ENCODE peak calls at places on chromosomes 2 and 18, in eight cellular contexts. E is hepatocyte, T is HCT116, L is fibroblast of lung, H is HepG2, W is DND-41, R is endothelial cell of umbilical vein, Y is keratinocyte. M is an unnamed sample. For H3K4me1, the result is how much of the 10 kb centered on the place peaks cover.

GRCh38 chr2:14194233-14194632 is 438.3 kb upstream of the LRATD1 start:
- DNase-seq in E (no peak), T (no peak), L (no peak), H (no peak), W (no peak), R (no peak), Y (no peak), M (no peak)

GRCh38 chr2:224041554-224041953 is 2.5 kb upstream of the SERPINE2 start:
- DNase-seq in E (no peak), T (no peak), L (no peak), H (no peak), W (no peak), R (no peak), Y (no peak), M (no peak)

GRCh38 chr2:239024226-239024625 is 176.3 kb downstream of the TWIST2 start:
- DNase-seq in E (no peak), T (no peak), L (no peak), H (no peak), W (no peak), R (no peak), Y (no peak), M (no peak)

GRCh38 chr2:15829091-15829801 is 111.1 kb upstream of the MYCN start:
- DNase-seq in E (no peak), T (no peak), L (no peak), H (no peak), W (no peak), R (no peak), Y (no peak), M (no peak)

GRCh38 chr18:75210274-75211001 is at the start of gene TSHZ1:
- DNase-seq in E (peak), T (peak), L (peak), H (peak), W (peak), R (peak), Y (peak), M (peak)

GRCh38 chr2:144516981-144517824 is 2.7 kb downstream of the ZEB2 start:
- DNase-seq in E (peak), T (no peak), L (peak), H (no peak), W (peak), R (peak), Y (no peak), M (peak)

GRCh38 chr2:54763636-54764291 is 40.3 kb downstream of the EML6 start:
- DNase-seq in E (no peak), T (no peak), L (no peak), H (no peak), W (peak), R (no peak), Y (no peak), M (no peak)

GRCh38 chr2:144583362-144583692 is 63.4 kb upstream of the ZEB2 start:
- DNase-seq in E (no peak), T (no peak), L (no peak), H (no peak), W (no peak), R (no peak), Y (no peak), M (no peak)

GRCh38 chr2:186560254-186560653 is 29.6 kb upstream of the ITGAV start:
- DNase-seq in E (no peak), T (no peak), L (no peak), H (no peak), W (no peak), R (no peak), Y (no peak), M (no peak)

GRCh38 chr2:78115291-78115690 is 593.1 kb upstream of the LRRTM4 start:
- DNase-seq in E (no peak), T (no peak), L (no peak), H (no peak), W (no peak), R (no peak), Y (no peak), M (no peak)

GRCh38 chr2:152376385-152376784 is 41.4 kb downstream of the FMNL2 start:
- DNase-seq in E (peak), T (no peak), L (no peak), H (no peak), W (no peak), R (no peak), Y (peak), M (no peak)

GRCh38 chr18:3857544-3857943 is 407.6 kb downstream of the TGIF1 start:
- DNase-seq in E (peak), T (no peak), L (peak), H (no peak), W (no peak), R (no peak), Y (no peak), M (no peak)

GRCh38 chr2:238202326-238203103 is 980 bp downstream of the ILKAP start:
- DNase-seq in E (peak), T (no peak), L (peak), H (no peak), W (peak), R (peak), Y (no peak), M (peak)

GRCh38 chr2:201886504-201886903 is 80.2 kb downstream of the CDK15 start:
- DNase-seq in E (no peak), T (peak), L (peak), H (no peak), W (no peak), R (no peak), Y (peak), M (peak)

GRCh38 chr2:96353032-96353561 is 17.5 kb downstream of the NCAPH start:
- DNase-seq in E (no peak), T (no peak), L (no peak), H (no peak), W (no peak), R (no peak), Y (no peak), M (no peak)

GRCh38 chr18:58669731-58670379 is 1.4 kb upstream of the MALT1 start:
- DNase-seq in E (no peak), T (peak), L (peak), H (peak), W (no peak), R (peak), Y (peak), M (peak)

GRCh38 chr18:5601188-5601624 is 57.4 kb upstream of the EPB41L3 start:
- DNase-seq in E (peak), T (no peak), L (no peak), H (peak), W (no peak), R (no peak), Y (no peak), M (no peak)

GRCh38 chr18:5603153-5603552 is 59.4 kb upstream of the EPB41L3 start:
- DNase-seq in E (no peak), T (no peak), L (no peak), H (no peak), W (no peak), R (no peak), Y (no peak), M (no peak)

GRCh38 chr18:5600376-5601071 is 56.7 kb upstream of the EPB41L3 start:
- DNase-seq in E (peak), T (no peak), L (no peak), H (peak), W (no peak), R (peak), Y (no peak), M (peak)

DNA sequence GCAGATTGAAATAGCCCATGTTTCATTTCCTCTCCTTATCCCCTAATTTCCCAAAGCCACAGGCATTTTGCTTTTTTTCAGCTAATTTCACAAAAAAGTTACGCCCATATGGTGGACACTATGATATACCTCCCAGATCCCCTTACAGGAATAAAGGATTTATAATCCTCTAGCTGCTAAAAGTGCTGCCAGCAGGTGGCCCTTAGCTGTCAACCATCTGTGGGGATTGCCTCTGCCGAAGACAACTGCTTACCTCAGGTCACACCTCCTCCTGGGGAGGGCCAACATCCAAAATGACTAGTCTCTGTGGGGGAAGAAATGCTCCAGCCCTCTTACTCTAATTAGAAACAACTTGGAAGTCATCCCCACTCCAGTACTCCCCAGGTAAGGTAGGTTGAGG is 61.0 kb upstream of the EPB41L3 start:
- DNase-seq in E (no peak), T (no peak), L (no peak), H (no peak), W (no peak), R (no peak), Y (no peak), M (no peak)
- H3K4me1 ChIP-seq in E (under half), T (under half), L (under half), H (under half), W (under half), R (under half), Y (under half), M (under half)

GRCh38 chr18:52340466-52341378 is 725 bp downstream of the DCC start:
- DNase-seq in E (no peak), T (no peak), L (peak), H (no peak), W (no peak), R (no peak), Y (no peak), M (no peak)
- TF ChIP-seq EZH2 in E (peak), T (no peak), L (no peak), H (no peak), W (no peak), R (no peak), Y (peak), M (peak)

GRCh38 chr18:8793445-8794132 is 88.2 kb downstream of the MTCL1 start:
- DNase-seq in E (no peak), T (no peak), L (peak), H (no peak), W (no peak), R (no peak), Y (no peak), M (no peak)
- H3K4me1 ChIP-seq in E (under half), T (under half), L (under half), H (half or more), W (under half), R (half or more), Y (under half), M (under half)

DNA sequence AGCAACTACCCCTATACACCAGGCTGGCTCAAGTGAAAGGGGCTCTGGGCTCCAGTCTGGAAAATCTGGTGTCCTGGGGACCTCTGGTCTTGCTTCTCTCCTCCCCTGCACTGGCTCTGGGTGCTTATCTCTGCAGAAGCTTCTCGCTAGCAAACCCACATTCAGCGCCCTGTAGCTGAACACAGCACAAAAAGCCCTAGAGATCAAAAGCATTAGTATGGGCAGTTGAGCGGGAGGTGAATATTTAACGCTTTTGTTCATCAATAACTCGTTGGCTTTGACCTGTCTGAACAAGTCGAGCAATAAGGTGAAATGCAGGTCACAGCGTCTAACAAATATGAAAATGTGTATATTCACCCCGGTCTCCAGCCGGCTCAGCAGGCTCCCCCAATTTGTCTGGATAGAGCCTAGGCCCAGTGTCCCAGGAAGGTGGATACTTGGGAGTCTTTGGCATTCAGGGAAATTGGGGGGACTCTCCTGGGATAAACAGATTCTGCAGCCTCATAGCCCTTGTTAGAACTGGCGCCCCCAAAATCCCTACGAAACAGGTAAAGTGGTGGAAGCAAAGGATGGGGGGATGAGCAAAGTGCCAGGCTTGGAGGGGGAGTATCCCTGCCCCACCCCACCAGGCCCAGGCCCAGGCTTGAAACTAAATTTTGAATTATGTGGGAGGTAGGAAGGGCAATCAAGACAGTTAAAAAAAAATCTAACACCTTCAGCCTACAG is 2.4 kb upstream of the HOXD4 start:
- DNase-seq in E (no peak), T (no peak), L (no peak), H (no peak), W (no peak), R (no peak), Y (no peak), M (no peak)
- TF ChIP-seq EZH2 in E (no peak), T (no peak), L (no peak), H (no peak), W (no peak), R (no peak), Y (no peak), M (no peak)

GRCh38 chr2:98505991-98506664 is 61.5 kb downstream of the INPP4A start:
- DNase-seq in E (no peak), T (no peak), L (no peak), H (no peak), W (no peak), R (no peak), Y (no peak), M (no peak)

GRCh38 chr2:98505311-98505808 is 60.7 kb downstream of the INPP4A start:
- DNase-seq in E (no peak), T (no peak), L (no peak), H (no peak), W (no peak), R (peak), Y (no peak), M (no peak)

GRCh38 chr2:98508690-98509054 is 64.0 kb downstream of the INPP4A start:
- DNase-seq in E (no peak), T (no peak), L (peak), H (no peak), W (peak), R (no peak), Y (no peak), M (peak)

GRCh38 chr2:98507940-98508689 is 63.5 kb downstream of the INPP4A start:
- DNase-seq in E (no peak), T (no peak), L (peak), H (no peak), W (no peak), R (no peak), Y (no peak), M (peak)

GRCh38 chr2:98507461-98507860 is 62.8 kb downstream of the INPP4A start:
- DNase-seq in E (no peak), T (no peak), L (no peak), H (no peak), W (no peak), R (no peak), Y (no peak), M (no peak)
- H3K4me1 ChIP-seq in E (under half), T (under half), L (under half), H (under half), W (under half), R (under half), Y (under half), M (under half)

DNA sequence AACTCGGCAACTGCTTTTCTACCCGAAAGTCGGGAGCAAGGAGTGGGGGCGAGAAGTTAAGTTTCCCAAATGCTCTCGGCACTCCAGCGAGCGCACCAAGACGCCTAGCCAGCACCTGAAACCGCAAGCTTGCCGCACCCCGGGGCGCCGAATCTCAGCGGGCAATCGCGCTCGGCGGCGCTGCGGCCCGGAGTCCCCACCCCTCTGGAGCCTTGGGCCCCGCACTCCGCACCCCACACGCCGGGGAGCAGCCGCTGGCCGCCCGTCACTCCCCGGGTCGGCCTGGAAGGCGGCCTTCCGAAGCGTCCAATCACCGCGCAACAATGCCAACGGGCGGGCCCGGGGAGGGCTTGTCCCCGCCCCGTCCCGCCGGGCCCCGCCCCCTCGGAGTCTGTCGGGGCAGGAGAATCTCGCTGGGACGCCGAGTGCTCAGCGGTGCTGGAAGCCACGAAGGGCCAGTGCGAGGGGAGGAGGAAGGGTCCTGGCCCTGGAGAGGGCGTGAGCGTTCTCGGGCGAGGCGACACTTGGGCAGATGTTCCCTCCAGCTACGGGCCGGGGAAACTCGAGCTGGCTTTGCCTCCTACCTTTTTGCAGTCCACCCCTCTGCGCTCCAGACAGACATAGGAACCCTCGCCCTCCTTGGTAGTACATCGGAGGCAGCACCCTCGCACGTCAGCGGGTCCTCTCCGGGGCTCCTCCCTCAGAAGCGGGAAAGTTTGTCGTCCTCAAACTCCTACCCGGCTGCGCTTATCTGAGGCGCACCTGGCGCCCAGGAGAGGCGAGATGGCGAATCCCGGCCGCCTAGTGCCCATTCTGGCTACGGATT is 1.1 kb upstream of the ZBTB7C start:
- DNase-seq in E (peak), T (peak), L (peak), H (peak), W (no peak), R (peak), Y (no peak), M (peak)
- TF ChIP-seq EZH2 in E (no peak), T (no peak), L (peak), H (peak), W (no peak), R (peak), Y (no peak), M (no peak)

GRCh38 chr18:13374468-13375301 is 156.1 kb downstream of the LDLRAD4 start:
- DNase-seq in E (no peak), T (no peak), L (peak), H (no peak), W (no peak), R (no peak), Y (no peak), M (peak)
- H3K4me1 ChIP-seq in E (under half), T (under half), L (under half), H (under half), W (under half), R (under half), Y (under half), M (under half)

GRCh38 chr2:222298311-222299150 is at the start of gene PAX3:
- DNase-seq in E (no peak), T (no peak), L (peak), H (no peak), W (no peak), R (no peak), Y (no peak), M (peak)
- TF ChIP-seq EZH2 in E (peak), T (no peak), L (no peak), H (no peak), W (no peak), R (peak), Y (peak), M (no peak)

DNA sequence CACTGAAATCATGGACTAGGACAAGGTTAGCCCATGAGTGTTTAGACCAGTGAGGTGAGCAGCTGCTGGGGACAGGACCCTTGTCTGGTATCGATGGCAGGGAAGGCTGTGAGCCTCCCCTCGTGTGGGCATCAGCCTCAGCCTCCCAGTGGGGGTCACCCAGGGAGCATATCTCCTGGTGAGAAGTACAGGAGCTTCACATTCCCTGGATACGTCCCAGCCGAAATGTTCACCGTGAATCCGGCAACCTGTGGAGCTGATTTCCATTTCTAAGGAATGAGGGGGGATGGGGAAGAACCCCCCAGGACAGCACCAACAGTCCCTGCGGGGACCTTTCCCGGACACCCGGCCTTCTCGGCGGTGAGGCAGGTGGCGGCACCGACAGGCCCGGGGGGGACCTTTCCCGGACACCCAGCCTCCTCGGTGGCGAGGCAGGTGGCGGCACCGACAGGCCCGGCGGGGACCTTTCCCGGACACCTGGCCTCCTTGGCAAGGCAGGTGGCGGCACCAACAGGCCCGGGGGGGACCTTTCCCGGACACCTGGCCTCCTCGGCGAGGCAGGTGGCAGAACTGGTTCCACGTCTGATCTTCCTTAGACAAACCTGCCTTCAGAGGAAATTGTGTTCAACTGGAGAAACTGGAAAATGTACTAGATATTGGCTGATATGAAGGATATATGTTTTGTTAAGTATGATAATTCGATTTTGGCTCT is 21.2 kb downstream of the RTP5 start:
- DNase-seq in E (no peak), T (no peak), L (no peak), H (no peak), W (no peak), R (no peak), Y (no peak), M (no peak)
- H3K4me1 ChIP-seq in E (under half), T (under half), L (under half), H (under half), W (under half), R (under half), Y (under half), M (under half)

M was measured in astrocyte.